ENCODE peak calls at places on chromosomes 1 and 21, in eight cellular contexts. H, G, Y, J, V, X, Z and Q are unnamed samples. For H3K4me1, the result is how much of the 10 kb centered on the place peaks cover.

GRCh38 chr1:145849356-145850165 is 4.1 kb downstream of the NUDT17 start:
- DNase-seq in H (no peak), G (no peak), Y (no peak), J (no peak), V (no peak), X (peak), Z (no peak), Q (no peak)

GRCh38 chr1:6414881-6415280 is 4.8 kb downstream of the HES2 start:
- DNase-seq in H (peak), G (no peak), Y (no peak), J (no peak), V (no peak), X (no peak), Z (no peak), Q (no peak)

GRCh38 chr1:175750366-175751111 is 7.1 kb upstream of the TNR start:
- DNase-seq in H (no peak), G (no peak), Y (no peak), J (no peak), V (no peak), X (no peak), Z (no peak), Q (no peak)

GRCh38 chr1:172278478-172278877 is 142.0 kb upstream of the C1orf105 start:
- DNase-seq in H (no peak), G (no peak), Y (no peak), J (no peak), V (peak), X (no peak), Z (no peak), Q (no peak)

GRCh38 chr1:240122639-240123604 is 31.2 kb downstream of the FMN2 start:
- DNase-seq in H (peak), G (no peak), Y (peak), J (no peak), V (no peak), X (no peak), Z (no peak), Q (no peak)

GRCh38 chr1:173002891-173003582 is 47.7 kb downstream of the TNFSF18 start:
- DNase-seq in H (no peak), G (no peak), Y (no peak), J (no peak), V (no peak), X (no peak), Z (no peak), Q (no peak)

GRCh38 chr1:226121587-226122400 is 59.3 kb downstream of the H3-3A start:
- DNase-seq in H (peak), G (peak), Y (peak), J (peak), V (no peak), X (peak), Z (peak), Q (no peak)

GRCh38 chr1:229952670-229953520 is 114.1 kb upstream of the GALNT2 start:
- DNase-seq in H (no peak), G (no peak), Y (no peak), J (no peak), V (no peak), X (no peak), Z (no peak), Q (no peak)

GRCh38 chr1:93775224-93775623 is 93.6 kb upstream of the BCAR3 start:
- DNase-seq in H (no peak), G (no peak), Y (no peak), J (no peak), V (no peak), X (peak), Z (no peak), Q (no peak)

GRCh38 chr1:231528175-231529029 is at the start of gene TSNAX:
- DNase-seq in H (peak), G (peak), Y (peak), J (peak), V (peak), X (peak), Z (peak), Q (peak)

GRCh38 chr1:27350673-27351540 is 9.1 kb downstream of the SYTL1 start:
- DNase-seq in H (peak), G (no peak), Y (no peak), J (peak), V (peak), X (no peak), Z (no peak), Q (no peak)

GRCh38 chr1:236016782-236017400 is 48.0 kb downstream of the NID1 start:
- DNase-seq in H (no peak), G (no peak), Y (no peak), J (no peak), V (no peak), X (no peak), Z (no peak), Q (no peak)

GRCh38 chr21:34536820-34537219 is 24.8 kb upstream of the KCNE1 start:
- DNase-seq in H (no peak), G (no peak), Y (no peak), J (no peak), V (no peak), X (no peak), Z (no peak), Q (no peak)

GRCh38 chr1:78222225-78222961 is 176.6 kb downstream of the GIPC2 start:
- DNase-seq in H (no peak), G (no peak), Y (no peak), J (no peak), V (no peak), X (no peak), Z (no peak), Q (no peak)

GRCh38 chr1:116553386-116554115 is 17.3 kb downstream of the CD58 start:
- DNase-seq in H (no peak), G (no peak), Y (no peak), J (no peak), V (no peak), X (no peak), Z (no peak), Q (no peak)

GRCh38 chr1:162632234-162632666 is at the start of gene DDR2:
- DNase-seq in H (peak), G (peak), Y (peak), J (peak), V (no peak), X (peak), Z (peak), Q (no peak)

GRCh38 chr1:117244306-117244705 is 33.6 kb upstream of the VTCN1 start:
- DNase-seq in H (no peak), G (no peak), Y (no peak), J (no peak), V (no peak), X (no peak), Z (no peak), Q (no peak)

GRCh38 chr1:207811920-207812720 is 60.3 kb downstream of the CD46 start:
- DNase-seq in H (no peak), G (peak), Y (peak), J (peak), V (no peak), X (peak), Z (peak), Q (no peak)

GRCh38 chr21:24411429-24411828 is 1195.9 kb downstream of the MRPL39 start:
- DNase-seq in H (no peak), G (no peak), Y (no peak), J (no peak), V (no peak), X (no peak), Z (no peak), Q (no peak)

GRCh38 chr1:224696891-224697765 is 81.0 kb downstream of the CNIH3 start:
- DNase-seq in H (no peak), G (no peak), Y (no peak), J (no peak), V (no peak), X (no peak), Z (no peak), Q (no peak)

GRCh38 chr1:56434659-56435202 is 144.6 kb downstream of the PLPP3 start:
- DNase-seq in H (no peak), G (no peak), Y (no peak), J (no peak), V (no peak), X (no peak), Z (no peak), Q (no peak)

GRCh38 chr1:41540886-41541591 is 56.6 kb upstream of the EDN2 start:
- DNase-seq in H (no peak), G (peak), Y (no peak), J (no peak), V (no peak), X (no peak), Z (peak), Q (no peak)

GRCh38 chr1:37267111-37267835 is 207.1 kb upstream of the ZC3H12A start:
- DNase-seq in H (no peak), G (no peak), Y (no peak), J (no peak), V (no peak), X (no peak), Z (no peak), Q (no peak)

GRCh38 chr21:34074283-34075098 is 1.1 kb downstream of the MRPS6 start:
- DNase-seq in H (no peak), G (no peak), Y (peak), J (no peak), V (no peak), X (no peak), Z (no peak), Q (no peak)

GRCh38 chr1:33126411-33127000 is 45.6 kb downstream of the AZIN2 start:
- DNase-seq in H (no peak), G (no peak), Y (no peak), J (no peak), V (no peak), X (no peak), Z (no peak), Q (no peak)

GRCh38 chr1:223738465-223739365 is 26.4 kb downstream of the CAPN2 start:
- DNase-seq in H (peak), G (peak), Y (peak), J (no peak), V (no peak), X (no peak), Z (no peak), Q (no peak)

GRCh38 chr1:232521660-232522059 is 108.3 kb downstream of the SIPA1L2 start:
- DNase-seq in H (no peak), G (no peak), Y (no peak), J (no peak), V (no peak), X (no peak), Z (no peak), Q (no peak)

GRCh38 chr1:36570016-36570415 is 87.3 kb upstream of the CSF3R start:
- DNase-seq in H (no peak), G (no peak), Y (no peak), J (no peak), V (no peak), X (no peak), Z (no peak), Q (no peak)

GRCh38 chr21:25350056-25350455 is 257.2 kb downstream of the MRPL39 start:
- DNase-seq in H (no peak), G (no peak), Y (peak), J (no peak), V (no peak), X (no peak), Z (no peak), Q (no peak)

GRCh38 chr1:88276158-88276557 is 407.9 kb upstream of the PKN2 start:
- DNase-seq in H (no peak), G (no peak), Y (no peak), J (no peak), V (no peak), X (no peak), Z (no peak), Q (no peak)

GRCh38 chr1:12016182-12016581 is 3.1 kb upstream of the MIIP start:
- DNase-seq in H (no peak), G (no peak), Y (no peak), J (no peak), V (no peak), X (no peak), Z (no peak), Q (no peak)

GRCh38 chr1:51519048-51519856 is at the start of gene EPS15:
- DNase-seq in H (peak), G (peak), Y (peak), J (peak), V (no peak), X (peak), Z (peak), Q (peak)
- TF ChIP-seq POLR2A in H (peak), G (no peak), Y (peak), J (no peak), V (no peak), X (no peak), Z (peak), Q (peak)

DNA sequence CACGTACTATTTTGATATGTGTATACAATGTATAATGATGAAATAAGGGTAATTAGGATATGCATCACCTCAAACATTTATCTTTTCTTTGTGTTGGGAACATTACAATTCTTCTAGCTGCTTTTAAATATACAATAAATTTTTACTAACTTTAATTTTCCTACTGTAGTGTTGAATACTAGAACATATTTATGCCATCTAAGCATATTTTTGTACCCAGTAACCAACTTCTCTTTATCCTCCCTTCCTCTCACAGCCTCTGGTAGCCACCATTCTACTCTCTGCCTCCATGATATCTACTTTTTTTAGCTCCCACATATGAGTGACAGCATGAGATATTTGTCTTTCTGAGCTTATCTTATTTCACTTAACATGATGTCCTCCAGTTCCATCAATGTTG is 468.0 kb downstream of the COL11A1 start:
- DNase-seq in H (no peak), G (no peak), Y (no peak), J (no peak), V (no peak), X (no peak), Z (no peak), Q (no peak)
- H3K4me1 ChIP-seq in H (under half), G (under half), Y (under half), J (under half), V (under half), X (under half), Z (under half), Q (under half)

GRCh38 chr1:20615946-20616345 is 17.3 kb upstream of the PINK1 start:
- DNase-seq in H (no peak), G (no peak), Y (no peak), J (no peak), V (no peak), X (no peak), Z (no peak), Q (no peak)

GRCh38 chr1:20616468-20617156 is 16.6 kb upstream of the PINK1 start:
- DNase-seq in H (no peak), G (no peak), Y (no peak), J (peak), V (no peak), X (no peak), Z (peak), Q (no peak)

GRCh38 chr1:20617157-20617487 is 16.1 kb upstream of the PINK1 start:
- DNase-seq in H (no peak), G (no peak), Y (no peak), J (no peak), V (no peak), X (no peak), Z (no peak), Q (no peak)

GRCh38 chr1:20611652-20612051 is 21.6 kb upstream of the PINK1 start:
- DNase-seq in H (no peak), G (no peak), Y (no peak), J (no peak), V (no peak), X (no peak), Z (no peak), Q (no peak)

GRCh38 chr1:20614130-20614579 is 19.1 kb upstream of the PINK1 start:
- DNase-seq in H (no peak), G (no peak), Y (no peak), J (no peak), V (no peak), X (no peak), Z (no peak), Q (no peak)
- H3K4me3 ChIP-seq in H (no peak), G (no peak), Y (no peak), J (no peak), V (no peak), X (no peak), Z (no peak), Q (no peak)

GRCh38 chr1:248873409-248873992 is 14.6 kb upstream of the ZNF692 start:
- DNase-seq in H (peak), G (peak), Y (peak), J (peak), V (peak), X (peak), Z (peak), Q (peak)
- TF ChIP-seq POLR2A in H (peak), G (no peak), Y (peak), J (peak), V (no peak), X (peak), Z (peak), Q (no peak)

DNA sequence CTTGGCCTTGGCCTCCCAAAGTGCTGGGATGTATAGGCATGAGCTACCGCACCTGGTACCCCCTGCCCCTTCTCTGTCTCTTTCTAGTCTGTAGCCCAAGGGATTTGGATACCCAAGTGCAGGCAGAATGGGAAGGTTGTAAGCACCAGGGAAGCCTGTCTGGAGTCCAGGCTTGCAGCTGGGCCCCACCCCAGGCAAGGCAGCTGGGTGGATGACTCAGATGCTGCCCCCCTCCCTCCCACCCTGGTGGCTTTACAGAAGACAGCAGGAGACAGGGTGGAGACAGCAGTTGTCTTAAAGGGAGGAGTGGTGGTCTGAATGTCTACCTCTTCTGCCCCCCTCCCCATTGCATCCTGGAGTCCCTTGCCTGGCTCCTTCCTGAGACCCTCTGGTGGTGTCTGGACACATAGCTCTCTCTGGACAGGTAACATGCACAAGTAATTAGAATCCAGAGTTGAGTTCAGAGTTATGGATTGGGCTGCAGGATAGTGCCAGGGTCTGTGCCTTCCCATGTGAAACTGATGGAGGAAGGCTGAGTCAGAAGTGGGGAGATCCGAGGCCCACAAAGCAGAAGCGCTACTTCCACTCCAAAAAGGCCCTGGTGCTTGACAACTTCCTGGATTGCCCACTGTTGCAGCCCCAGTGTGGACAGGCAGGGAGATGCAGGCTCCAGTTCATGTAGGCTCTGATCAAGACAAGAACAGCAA is 5.1 kb downstream of the LMNA start:
- DNase-seq in H (peak), G (no peak), Y (peak), J (peak), V (no peak), X (no peak), Z (peak), Q (no peak)
- H3K4me1 ChIP-seq in H (half or more), G (half or more), Y (half or more), J (under half), V (under half), X (half or more), Z (under half), Q (half or more)

GRCh38 chr1:3868464-3869006 is 11.3 kb downstream of the DFFB start:
- DNase-seq in H (no peak), G (no peak), Y (no peak), J (no peak), V (no peak), X (no peak), Z (no peak), Q (no peak)

GRCh38 chr1:3872546-3872945 is 15.3 kb downstream of the DFFB start:
- DNase-seq in H (no peak), G (no peak), Y (no peak), J (no peak), V (no peak), X (no peak), Z (no peak), Q (no peak)

GRCh38 chr1:3865606-3866160 is 8.4 kb downstream of the DFFB start:
- DNase-seq in H (no peak), G (no peak), Y (no peak), J (no peak), V (no peak), X (no peak), Z (no peak), Q (no peak)

GRCh38 chr1:3871451-3871805 is 14.2 kb downstream of the DFFB start:
- DNase-seq in H (no peak), G (no peak), Y (no peak), J (no peak), V (no peak), X (no peak), Z (no peak), Q (no peak)

DNA sequence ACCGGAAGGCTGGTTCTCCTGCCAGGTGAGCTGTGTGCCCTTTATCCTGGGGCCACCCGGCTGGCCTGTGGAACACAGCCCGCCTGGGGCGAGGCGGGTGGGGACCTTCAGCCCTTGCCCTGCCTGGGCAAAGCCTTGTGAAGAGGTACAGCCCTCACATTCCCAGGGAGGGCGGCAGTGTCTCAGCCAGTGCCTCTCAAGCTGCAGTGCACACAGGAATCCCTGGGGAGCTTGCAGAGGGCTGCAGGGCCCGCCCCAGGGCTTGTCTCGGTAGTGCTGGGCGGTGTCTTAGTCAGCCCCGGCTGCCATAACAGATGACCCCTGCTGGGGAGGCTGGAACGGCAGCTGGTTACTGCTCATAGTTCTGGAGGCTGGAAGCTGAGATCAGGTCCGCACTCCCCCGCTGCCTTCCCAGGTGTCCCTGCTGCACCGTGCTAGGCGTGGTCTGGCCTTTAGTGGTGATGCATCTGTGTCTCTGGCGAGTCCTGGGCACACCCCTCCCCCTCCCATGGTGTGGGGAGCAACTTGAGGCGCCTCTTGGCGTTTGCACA is 12.6 kb downstream of the DFFB start:
- DNase-seq in H (no peak), G (no peak), Y (no peak), J (no peak), V (no peak), X (no peak), Z (no peak), Q (no peak)
- H3K4me3 ChIP-seq in H (no peak), G (no peak), Y (no peak), J (no peak), V (no peak), X (no peak), Z (no peak), Q (no peak)